ENCODE peak calls at places on chromosomes 3 and 15, in six cellular contexts. J is H9; B is endodermal cell; R is nucleus accumbens; W is GM13976; Q is CD4-positive, alpha-beta memory T cell. M is an unnamed sample.
A peak's percentile ranks its signal among the peaks of the same experiment; 100 is the strongest.

GRCh38 chr3:69081583-69082262 is 1.6 kb upstream of the UBA3 start:
- DNase-seq in W (no peak), Q (no peak), J (peak; percentile 36), B (peak; percentile 57), R (no peak), M (no peak)

GRCh38 chr15:44668925-44669324 is 5.5 kb upstream of the SPG11 start:
- DNase-seq in W (no peak), R (no peak), B (no peak), J (no peak), Q (peak; percentile 29), M (no peak)

GRCh38 chr3:61573441-61573840 is 12.1 kb downstream of the PTPRG start:
- DNase-seq in Q (no peak), B (no peak), R (no peak), W (no peak), J (no peak), M (no peak)

GRCh38 chr15:40285151-40285898 is 2.5 kb upstream of the ANKRD63 start:
- DNase-seq in Q (no peak), B (no peak), R (no peak), J (no peak), W (no peak), M (no peak)

GRCh38 chr3:9435320-9435719 is 37.9 kb downstream of the SETD5 start:
- DNase-seq in J (no peak), W (no peak), R (no peak), B (no peak), Q (no peak), M (no peak)

GRCh38 chr15:64731807-64732151 is 43.6 kb downstream of the RBPMS2 start:
- DNase-seq in B (peak; percentile 71), J (peak; percentile 71), R (no peak), W (no peak), Q (no peak), M (peak; percentile 23)

GRCh38 chr15:25088261-25088790 is 133.5 kb downstream of the SNRPN start:
- DNase-seq in W (no peak), Q (no peak), R (no peak), J (peak; percentile 9), B (peak; percentile 18), M (no peak)

GRCh38 chr3:67733269-67733950 is 79.0 kb upstream of the SUCLG2 start:
- DNase-seq in W (no peak), B (no peak), R (no peak), J (no peak), Q (no peak), M (no peak)